ENCODE peak calls at places on chromosomes 2 and 18, in five cellular contexts. P is H1, V is HCT116, U is HepG2, K is K562. N is an unnamed sample. For H3K36me3, the result is how much of the 10 kb centered on the place peaks cover.

GRCh38 chr18:28961669-28962228 is 784.8 kb upstream of the CDH2 start:
- DNase-seq in P (peak), V (peak), U (peak), K (no peak), N (peak)

GRCh38 chr2:204012081-204012653 is 75.6 kb downstream of the ICOS start:
- DNase-seq in P (no peak), V (no peak), U (no peak), K (no peak), N (no peak)

GRCh38 chr2:56102866-56103265 is 80.9 kb upstream of the CCDC85A start:
- DNase-seq in P (no peak), V (no peak), U (no peak), K (no peak), N (no peak)

GRCh38 chr2:147182260-147182659 is 662.6 kb upstream of the ACVR2A start:
- DNase-seq in P (no peak), V (no peak), U (no peak), K (no peak), N (no peak)

GRCh38 chr18:22226801-22227200 is 57.4 kb downstream of the GATA6 start:
- DNase-seq in P (no peak), V (no peak), U (no peak), K (no peak), N (no peak)

GRCh38 chr2:188414412-188414811 is 122.7 kb downstream of the GULP1 start:
- DNase-seq in P (no peak), V (no peak), U (no peak), K (no peak), N (no peak)

GRCh38 chr18:2656237-2657042 is 914 bp downstream of the SMCHD1 start:
- DNase-seq in P (no peak), V (no peak), U (peak), K (peak), N (no peak)

GRCh38 chr2:236863729-236864126 is 222.0 kb upstream of the COPS8 start:
- DNase-seq in P (peak), V (no peak), U (no peak), K (no peak), N (no peak)

GRCh38 chr18:48643262-48643661 is 104.4 kb downstream of the CTIF start:
- DNase-seq in P (no peak), V (no peak), U (no peak), K (no peak), N (no peak)

GRCh38 chr2:128263902-128264331 is 54.8 kb downstream of the HS6ST1 start:
- DNase-seq in P (peak), V (no peak), U (no peak), K (no peak), N (no peak)

GRCh38 chr18:51514128-51514527 is 316.6 kb upstream of the MEX3C start:
- DNase-seq in P (no peak), V (no peak), U (no peak), K (no peak), N (no peak)

GRCh38 chr2:127735537-127736399 is 34.5 kb downstream of the SFT2D3 start:
- DNase-seq in P (no peak), V (no peak), U (peak), K (no peak), N (no peak)

GRCh38 chr2:217868911-217869334 is 133.9 kb downstream of the TNS1 start:
- DNase-seq in P (no peak), V (no peak), U (no peak), K (no peak), N (no peak)

GRCh38 chr2:55590810-55591440 is 26.5 kb downstream of the PPP4R3B start:
- DNase-seq in P (no peak), V (peak), U (no peak), K (peak), N (no peak)

GRCh38 chr2:228526687-228527086 is 345.2 kb upstream of the SPHKAP start:
- DNase-seq in P (no peak), V (no peak), U (no peak), K (no peak), N (no peak)

GRCh38 chr2:46336560-46336959 is 39.4 kb downstream of the EPAS1 start:
- DNase-seq in P (no peak), V (no peak), U (no peak), K (no peak), N (no peak)

GRCh38 chr2:72457801-72458516 is 310.3 kb upstream of the CYP26B1 start:
- DNase-seq in P (no peak), V (no peak), U (no peak), K (no peak), N (no peak)

GRCh38 chr2:165892541-165892940 is 61.0 kb downstream of the TTC21B start:
- DNase-seq in P (no peak), V (no peak), U (no peak), K (no peak), N (no peak)

GRCh38 chr18:57543560-57543959 is 42.9 kb downstream of the FECH start:
- DNase-seq in P (no peak), V (no peak), U (no peak), K (no peak), N (no peak)

GRCh38 chr2:160901631-160902030 is 258.6 kb upstream of the TANK start:
- DNase-seq in P (no peak), V (no peak), U (no peak), K (no peak), N (no peak)

DNA sequence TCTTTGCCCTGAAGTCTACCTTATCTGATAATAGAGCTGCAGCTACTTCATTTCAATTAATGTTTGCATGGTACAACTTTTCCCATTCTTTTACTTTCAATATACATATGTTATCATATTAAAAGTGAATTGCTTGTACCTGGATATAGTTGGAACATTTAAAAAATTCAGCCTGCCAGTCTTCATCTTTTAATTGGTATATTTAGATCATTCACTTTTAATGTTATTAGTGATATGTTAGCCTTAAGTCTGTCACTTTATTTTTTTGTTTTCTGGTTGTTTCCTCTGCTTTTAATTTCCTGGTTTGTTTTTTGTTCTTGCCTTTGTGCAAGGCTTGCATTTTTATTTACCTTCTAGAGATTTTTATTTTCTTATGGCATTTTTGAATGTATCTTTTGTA is 158.2 kb downstream of the GALNT1 start:
- DNase-seq in P (no peak), V (no peak), U (no peak), K (no peak), N (no peak)
- TF ChIP-seq ZNF274 in P (no peak), V (no peak), U (no peak), K (no peak), N (no peak)

GRCh38 chr18:79515331-79515730 is 119.6 kb downstream of the NFATC1 start:
- DNase-seq in P (no peak), V (no peak), U (no peak), K (no peak), N (no peak)
- TF ChIP-seq YY1 in P (no peak), V (no peak), U (no peak), K (no peak), N (no peak)

GRCh38 chr2:32562906-32563305 is 64.9 kb upstream of the TTC27 start:
- DNase-seq in P (no peak), V (no peak), U (no peak), K (no peak), N (no peak)
- H3K36me3 ChIP-seq in P (under half), V (under half), U (under half), K (under half), N (under half)

DNA sequence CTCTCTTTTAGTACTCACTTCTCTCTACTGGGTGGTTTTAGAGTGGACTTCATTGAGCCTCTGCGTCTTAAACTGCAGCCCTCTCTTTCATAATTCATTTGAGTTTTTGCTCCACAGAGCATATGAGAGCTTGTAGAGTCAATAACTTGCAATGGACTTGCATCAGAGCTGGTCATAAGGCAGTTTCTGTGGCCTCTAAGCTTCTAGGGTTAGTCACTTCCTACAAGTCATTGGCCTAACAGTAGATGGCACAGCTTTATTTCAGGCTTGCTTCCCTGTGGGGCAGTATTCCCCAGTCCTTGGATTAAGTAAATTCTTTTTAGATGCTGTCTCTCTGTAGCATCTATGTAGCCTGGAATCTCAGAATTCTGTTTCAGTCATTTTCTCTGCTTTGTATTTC is 1435.7 kb downstream of the LRP1B start:
- DNase-seq in P (no peak), V (peak), U (peak), K (no peak), N (peak)
- TF ChIP-seq ZNF274 in P (no peak), V (no peak), U (no peak), K (no peak), N (no peak)

GRCh38 chr2:238202326-238203103 is 980 bp downstream of the ILKAP start:
- DNase-seq in P (no peak), V (no peak), U (no peak), K (no peak), N (no peak)

GRCh38 chr2:238207006-238207405 is 3.5 kb upstream of the ILKAP start:
- DNase-seq in P (no peak), V (no peak), U (no peak), K (no peak), N (no peak)

GRCh38 chr2:238203973-238204683 is 633 bp upstream of the ILKAP start:
- DNase-seq in P (no peak), V (no peak), U (no peak), K (no peak), N (no peak)

DNA sequence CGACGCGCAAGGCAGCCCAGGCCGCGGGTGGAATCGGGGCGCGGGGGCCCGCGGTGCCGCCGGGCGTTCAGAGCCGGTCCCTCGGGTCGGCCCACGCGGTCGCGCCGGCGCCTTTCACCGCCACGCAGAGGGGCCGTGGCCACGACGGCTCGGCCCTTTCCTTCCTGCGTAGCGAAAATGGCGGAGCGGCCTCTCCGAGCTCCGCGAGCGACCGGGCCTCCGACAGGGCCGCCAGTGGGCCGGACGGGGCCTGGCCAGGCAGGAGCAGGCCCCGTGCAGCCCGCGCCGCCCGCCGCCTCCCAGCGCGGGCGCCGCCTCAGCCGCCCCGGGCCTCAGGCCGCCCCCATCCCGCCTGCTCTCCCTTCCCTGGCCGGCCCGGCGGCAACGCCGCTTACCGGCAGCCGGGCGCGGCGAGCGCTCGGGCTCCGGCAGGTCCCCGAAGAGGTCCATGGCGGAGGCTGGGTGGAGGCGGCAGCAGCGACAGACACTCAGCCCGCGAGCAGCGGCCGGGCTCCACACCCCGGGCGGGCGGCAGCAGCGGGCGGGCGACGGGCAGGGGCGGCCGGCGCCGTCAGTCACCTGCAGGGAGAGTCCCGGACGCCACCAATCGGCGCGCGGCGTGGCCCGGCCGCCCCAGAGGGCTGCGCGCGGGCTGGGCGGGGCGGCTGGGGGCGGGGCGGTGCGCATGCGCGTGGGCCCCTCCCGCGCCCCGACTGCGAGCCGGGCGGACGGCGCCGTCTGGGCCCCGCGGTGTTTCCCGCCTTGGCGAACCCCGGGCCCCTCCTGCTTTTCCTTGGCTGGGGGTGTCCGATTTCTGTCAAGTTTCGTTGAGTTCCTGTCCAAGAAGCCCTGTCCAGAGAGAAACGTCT is at the start of gene ILKAP:
- DNase-seq in P (peak), V (peak), U (peak), K (peak), N (peak)
- TF ChIP-seq YY1 in P (peak), V (peak), U (peak), K (peak), N (no peak)